ENCODE peak calls at places on chromosomes 16 and 17, in four cellular contexts. Z, B, A and U are unnamed samples.

GRCh38 chr17:50772251-50772650 is 4.9 kb upstream of the ANKRD40CL start:
- DNase-seq in A (peak), B (peak), Z (peak), U (no peak)

GRCh38 chr16:90047714-90048346 is 28.6 kb upstream of the DBNDD1 start:
- DNase-seq in B (peak), A (no peak), Z (peak), U (no peak)

GRCh38 chr16:22216191-22216831 is 10.2 kb downstream of the EEF2K start:
- DNase-seq in A (no peak), Z (no peak), B (peak), U (no peak)

GRCh38 chr17:43713494-43714162 is 45.0 kb downstream of the SOST start:
- DNase-seq in B (no peak), A (no peak), Z (no peak), U (peak)

GRCh38 chr16:814974-815373 is 14.4 kb upstream of the GNG13 start:
- DNase-seq in B (no peak), Z (no peak), A (no peak), U (no peak)

GRCh38 chr16:27311449-27311831 is 2.3 kb upstream of the IL4R start:
- DNase-seq in A (no peak), B (no peak), Z (peak), U (no peak)

GRCh38 chr17:73820686-73821448 is 176.6 kb upstream of the SDK2 start:
- DNase-seq in A (no peak), Z (no peak), B (peak), U (peak)

GRCh38 chr17:67253379-67253778 is 8.4 kb upstream of the HELZ start:
- DNase-seq in A (no peak), B (no peak), Z (no peak), U (no peak)

GRCh38 chr17:61425682-61426481 is 26.2 kb downstream of the TBX2 start:
- DNase-seq in A (no peak), Z (no peak), B (peak), U (no peak)

GRCh38 chr16:81585785-81586184 is 141.2 kb downstream of the CMIP start:
- DNase-seq in Z (no peak), A (peak), B (peak), U (no peak)

GRCh38 chr17:8741366-8741765 is 3.3 kb downstream of the CCDC42 start:
- DNase-seq in B (no peak), Z (no peak), A (no peak), U (no peak)

GRCh38 chr17:73470369-73470768 is 158.6 kb upstream of the CDC42EP4 start:
- DNase-seq in Z (no peak), B (no peak), A (no peak), U (no peak)

GRCh38 chr17:11326492-11326891 is 85.5 kb downstream of the SHISA6 start:
- DNase-seq in Z (no peak), A (no peak), B (no peak), U (no peak)

GRCh38 chr17:77332981-77333685 is 192.4 kb downstream of the SEC14L1 start:
- DNase-seq in B (peak), A (peak), Z (peak), U (no peak)

GRCh38 chr16:57470683-57471082 is 8.2 kb downstream of the POLR2C start:
- DNase-seq in Z (peak), A (no peak), B (no peak), U (no peak)

GRCh38 chr16:67456383-67457140 is 24.4 kb downstream of the ATP6V0D1 start:
- DNase-seq in B (no peak), A (no peak), Z (peak), U (no peak)

GRCh38 chr17:11598274-11599221 is at the start of gene DNAH9:
- DNase-seq in A (no peak), B (peak), Z (peak), U (peak)

GRCh38 chr16:50300942-50301625 is 34.7 kb downstream of the ADCY7 start:
- DNase-seq in A (no peak), B (no peak), Z (peak), U (no peak)

GRCh38 chr16:1903845-1904820 is 14.1 kb downstream of the HS3ST6 start:
- DNase-seq in B (no peak), Z (no peak), A (no peak), U (no peak)

GRCh38 chr17:4269915-4270314 is 6.1 kb upstream of the ANKFY1 start:
- DNase-seq in Z (no peak), A (no peak), B (no peak), U (no peak)

GRCh38 chr17:5585814-5586558 is 1.7 kb upstream of the NLRP1 start:
- DNase-seq in A (no peak), B (no peak), Z (no peak), U (peak)

GRCh38 chr17:82794781-82795505 is 43.1 kb downstream of the TBCD start:
- DNase-seq in A (no peak), Z (no peak), B (no peak), U (no peak)

GRCh38 chr17:74987909-74988711 is 678 bp downstream of the CDR2L start:
- DNase-seq in A (no peak), Z (peak), B (peak), U (peak)

GRCh38 chr17:50290074-50290702 is 15.9 kb downstream of the TMEM92 start:
- DNase-seq in A (peak), Z (peak), B (peak), U (no peak)

GRCh38 chr16:26070595-26071170 is 378.9 kb downstream of the HS3ST4 start:
- DNase-seq in Z (no peak), A (no peak), B (no peak), U (no peak)

GRCh38 chr17:57875109-57876022 is 25.5 kb upstream of the MRPS23 start:
- DNase-seq in A (peak), Z (peak), B (peak), U (peak)

DNA sequence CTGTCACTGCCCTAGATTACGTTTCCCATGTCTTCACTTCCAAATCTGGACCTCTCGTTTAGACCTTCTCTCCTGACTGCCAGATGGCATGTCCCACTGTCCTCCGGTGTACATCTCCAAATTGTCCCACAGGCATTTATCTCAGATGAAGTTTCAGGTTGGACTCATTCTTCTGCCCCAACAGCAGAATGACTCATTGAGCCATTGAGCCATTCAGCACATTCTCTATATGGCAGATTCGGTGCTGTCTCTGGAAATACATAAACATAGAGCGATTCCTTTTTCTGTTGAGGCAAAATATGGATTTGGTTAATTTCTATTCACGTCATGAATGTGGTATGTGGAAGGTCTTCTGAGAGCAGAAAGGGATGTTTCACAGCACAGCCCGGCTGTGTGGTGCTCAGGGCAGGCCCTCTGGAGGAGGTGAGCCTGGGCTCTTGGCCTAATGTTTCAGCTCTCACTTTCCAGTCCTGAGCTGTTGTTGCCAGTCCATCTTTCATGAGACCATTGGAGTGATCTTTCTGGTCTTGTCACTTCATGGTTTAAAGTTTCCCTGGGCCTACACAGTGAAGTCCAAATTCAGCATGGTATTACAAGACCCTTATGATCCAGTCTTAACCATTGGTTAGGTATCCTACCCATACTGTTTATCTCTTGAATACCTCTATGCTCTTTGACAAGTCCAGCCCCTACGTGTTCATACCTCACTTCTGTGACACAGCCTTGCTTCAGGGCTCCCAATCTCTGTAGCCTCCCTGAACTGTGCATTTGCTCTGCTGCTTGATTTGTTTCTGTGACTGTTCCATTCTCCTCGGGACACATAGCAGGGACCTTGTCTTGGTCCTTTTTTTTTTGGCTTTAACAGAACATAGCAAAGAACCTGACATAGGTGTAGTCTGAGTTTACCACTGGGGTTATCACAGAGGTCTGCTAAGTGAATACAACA is 15.9 kb downstream of the HAPSTR1 start:
- DNase-seq in B (no peak), A (no peak), Z (no peak), U (no peak)
- TF ChIP-seq CTCF in B (no peak), A (no peak), Z (no peak), U (no peak)

GRCh38 chr17:64063766-64064224 is 43.4 kb upstream of the ICAM2 start:
- DNase-seq in Z (no peak), A (no peak), B (peak), U (peak)
- TF ChIP-seq CTCF in Z (peak), A (peak), B (peak), U (peak)

DNA sequence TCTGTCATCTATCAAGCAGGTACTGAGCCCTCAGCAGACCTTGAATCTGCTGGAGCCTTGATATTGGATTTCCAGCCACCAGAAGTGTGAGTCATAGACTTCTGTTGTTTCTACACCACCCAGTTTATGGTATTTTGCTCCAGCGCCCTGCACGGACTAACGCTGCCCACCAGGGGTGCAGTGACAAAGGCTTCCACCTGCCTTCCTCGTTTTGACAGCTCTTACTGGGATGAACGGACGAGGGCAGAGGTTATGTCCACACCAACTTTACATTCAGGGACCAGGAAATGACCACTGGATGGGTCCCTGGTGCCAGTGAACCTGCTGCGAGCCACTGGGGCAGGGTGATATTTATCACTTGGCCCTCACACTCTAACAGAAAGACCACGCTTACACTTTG is 66.6 kb upstream of the CBX4 start:
- DNase-seq in A (peak), Z (no peak), B (peak), U (no peak)
- TF ChIP-seq CTCF in A (peak), Z (no peak), B (peak), U (peak)

GRCh38 chr17:19755821-19756510 is 7.9 kb upstream of the ALDH3A1 start:
- DNase-seq in B (no peak), A (no peak), Z (no peak), U (no peak)

GRCh38 chr17:19752216-19753048 is 4.3 kb upstream of the ALDH3A1 start:
- DNase-seq in Z (no peak), A (peak), B (no peak), U (no peak)

GRCh38 chr17:19753049-19753444 is 4.9 kb upstream of the ALDH3A1 start:
- DNase-seq in A (peak), Z (peak), B (no peak), U (no peak)

GRCh38 chr17:19755392-19755791 is 7.3 kb upstream of the ALDH3A1 start:
- DNase-seq in Z (no peak), B (no peak), A (no peak), U (no peak)

DNA sequence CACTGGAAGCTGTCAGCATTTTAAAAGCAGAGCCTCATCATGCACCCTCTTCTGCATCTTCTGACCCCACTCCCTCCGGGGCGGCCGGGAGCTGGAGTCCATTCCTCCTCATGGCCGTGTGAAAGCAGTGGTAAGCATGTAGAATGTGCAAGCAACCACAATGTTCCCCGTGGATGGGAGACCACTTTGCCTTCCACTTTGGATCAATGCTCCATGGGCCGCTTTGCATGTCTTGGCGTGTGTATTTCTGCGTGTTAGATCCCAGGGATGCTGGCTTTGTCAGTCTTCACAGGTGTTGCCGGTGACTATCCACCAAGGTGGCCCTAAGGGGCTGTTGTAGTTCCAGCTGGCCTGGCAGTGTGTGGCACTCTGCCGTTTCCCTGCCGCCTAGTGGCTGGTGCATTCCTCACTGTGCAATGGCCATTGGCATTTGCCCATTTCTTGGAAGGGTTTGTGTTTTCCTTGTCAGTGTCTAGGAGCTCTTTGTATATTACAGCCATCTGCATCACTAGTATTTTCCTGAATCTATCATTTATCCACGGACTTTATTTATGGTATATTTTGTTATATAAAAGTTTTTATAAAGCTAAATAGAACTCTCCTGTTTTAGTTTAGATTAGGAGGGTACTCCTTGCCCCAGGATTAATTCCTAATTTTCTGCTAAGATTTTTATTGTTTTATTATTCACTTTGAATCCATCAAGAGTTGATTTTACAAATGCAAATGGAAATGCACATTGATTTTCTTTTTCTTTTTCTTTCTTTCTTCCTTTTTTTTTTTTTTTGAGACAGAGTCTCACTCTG is 5.8 kb upstream of the ALDH3A1 start:
- DNase-seq in B (no peak), Z (peak), A (peak), U (no peak)
- TF ChIP-seq CTCF in B (peak), Z (peak), A (peak), U (peak)

DNA sequence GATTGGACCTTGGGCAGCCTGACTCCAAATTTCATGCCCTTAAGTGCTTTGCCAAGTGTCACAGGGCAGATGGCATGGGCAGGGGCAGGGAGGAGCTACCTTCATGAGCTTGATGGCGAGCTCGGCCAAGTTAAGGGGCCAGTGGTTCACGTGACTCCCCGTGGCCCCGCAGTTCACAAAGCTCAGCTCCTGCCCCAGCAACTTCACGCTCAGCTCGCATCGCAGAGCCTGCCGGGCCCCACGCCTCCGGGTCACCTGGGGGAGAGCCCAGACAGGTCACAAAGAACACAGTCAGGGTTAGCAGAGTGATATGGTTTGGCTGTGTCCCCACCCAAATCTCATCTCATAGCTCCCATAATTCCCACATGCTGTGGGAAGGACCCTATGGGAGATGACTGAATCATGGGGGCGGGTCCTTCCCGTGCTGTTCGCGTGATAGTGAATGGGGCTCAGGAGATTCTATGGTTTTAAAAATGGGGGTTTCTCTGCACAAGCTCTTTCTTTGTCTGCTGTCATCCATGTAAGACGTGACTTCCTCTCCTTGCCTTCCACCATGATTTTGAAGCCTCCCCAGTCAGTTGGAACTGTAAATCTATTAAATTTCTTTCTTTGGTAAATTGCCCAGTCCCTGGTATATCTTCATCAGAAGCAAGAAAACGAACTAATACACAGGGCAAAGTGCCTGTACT is 108.1 kb downstream of the LITAF start:
- DNase-seq in B (no peak), A (no peak), Z (no peak), U (no peak)
- TF ChIP-seq CTCF in B (no peak), A (no peak), Z (no peak), U (no peak)